ENCODE peak calls at places on chromosomes 11 and 22, in four cellular contexts. K is endothelial cell of umbilical vein, T is HL-60, G is choroid plexus epithelial cell. E is an unnamed sample.

GRCh38 chr11:1152316-1153104 is 5.2 kb upstream of the MUC5AC start:
- DNase-seq in K (no peak), T (peak), G (peak), E (no peak)

GRCh38 chr22:20580611-20581502 is 73.4 kb downstream of the MED15 start:
- DNase-seq in G (no peak), T (no peak), K (no peak), E (no peak)

GRCh38 chr11:28110108-28110838 is 2.1 kb downstream of the METTL15 start:
- DNase-seq in K (peak), G (peak), T (peak), E (peak)

GRCh38 chr11:59574467-59574866 is 41.1 kb downstream of the OSBP start:
- DNase-seq in T (no peak), G (no peak), K (peak), E (peak)

GRCh38 chr22:39624501-39624821 is 53.9 kb downstream of the CACNA1I start:
- DNase-seq in T (no peak), G (peak), K (no peak), E (no peak)

GRCh38 chr11:79237676-79238075 is 203.2 kb downstream of the TENM4 start:
- DNase-seq in T (no peak), K (peak), G (peak), E (peak)

GRCh38 chr22:50436841-50437341 is 37.9 kb downstream of the SBF1 start:
- DNase-seq in K (no peak), T (no peak), G (no peak), E (no peak)

GRCh38 chr22:27748355-27749168 is 53.0 kb downstream of the MN1 start:
- DNase-seq in T (no peak), K (no peak), G (peak), E (peak)

GRCh38 chr22:49972163-49973017 is 11.8 kb downstream of the PIM3 start:
- DNase-seq in T (no peak), K (no peak), G (no peak), E (no peak)

GRCh38 chr11:931385-931784 is 5.7 kb downstream of the AP2A2 start:
- DNase-seq in G (peak), T (no peak), K (peak), E (no peak)

GRCh38 chr11:132186193-132186592 is 815.8 kb downstream of the NTM start:
- DNase-seq in K (no peak), G (no peak), T (no peak), E (no peak)

GRCh38 chr11:61189933-61190332 is 13.4 kb upstream of the PGA3 start:
- DNase-seq in K (no peak), G (peak), T (no peak), E (no peak)

GRCh38 chr11:44982496-44983062 is 31.9 kb upstream of the TP53I11 start:
- DNase-seq in T (no peak), K (no peak), G (no peak), E (no peak)

GRCh38 chr11:60871378-60872061 is 4.2 kb downstream of the ZP1 start:
- DNase-seq in K (no peak), G (peak), T (no peak), E (peak)

GRCh38 chr22:46749682-46750529 is 11.9 kb upstream of the CERK start:
- DNase-seq in T (no peak), K (peak), G (no peak), E (no peak)

GRCh38 chr11:123018702-123019101 is 37.1 kb upstream of the BSX start:
- DNase-seq in G (no peak), T (no peak), K (no peak), E (no peak)

GRCh38 chr11:61983419-61983818 is 16.0 kb upstream of the FTH1 start:
- DNase-seq in K (no peak), T (no peak), G (no peak), E (no peak)

GRCh38 chr11:66929753-66930152 is 28.4 kb downstream of the PC start:
- DNase-seq in T (no peak), K (no peak), G (no peak), E (no peak)

GRCh38 chr11:100831929-100832480 is 144.9 kb downstream of the ARHGAP42 start:
- DNase-seq in T (no peak), G (no peak), K (no peak), E (peak)

GRCh38 chr22:35961480-35961902 is 67.1 kb downstream of the RBFOX2 start:
- DNase-seq in K (peak), G (peak), T (no peak), E (peak)

GRCh38 chr11:126317681-126318641 is 14.1 kb downstream of the DCPS start:
- DNase-seq in T (peak), G (peak), K (no peak), E (peak)

DNA sequence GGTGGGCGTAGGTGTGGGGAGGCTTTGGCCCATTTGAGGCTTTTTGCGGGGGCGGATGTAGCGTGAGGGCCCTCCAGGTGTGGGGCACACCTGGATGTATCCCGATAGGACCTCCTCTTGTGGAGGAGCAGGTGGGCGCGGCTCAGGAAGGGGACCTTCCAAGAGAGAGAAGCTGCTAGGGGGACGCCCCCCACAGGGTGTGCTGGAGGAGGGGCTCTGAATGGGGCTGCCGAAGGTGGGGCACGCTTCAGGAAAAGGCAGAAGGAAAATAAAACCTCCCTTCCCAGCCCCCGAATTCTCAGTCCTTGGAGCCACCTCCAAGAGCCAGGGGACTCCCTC is 621 bp downstream of the SGSM1 start:
- DNase-seq in T (no peak), G (no peak), K (no peak), E (no peak)
- H3K4me3 ChIP-seq in T (no peak), G (no peak), K (no peak), E (no peak)

DNA sequence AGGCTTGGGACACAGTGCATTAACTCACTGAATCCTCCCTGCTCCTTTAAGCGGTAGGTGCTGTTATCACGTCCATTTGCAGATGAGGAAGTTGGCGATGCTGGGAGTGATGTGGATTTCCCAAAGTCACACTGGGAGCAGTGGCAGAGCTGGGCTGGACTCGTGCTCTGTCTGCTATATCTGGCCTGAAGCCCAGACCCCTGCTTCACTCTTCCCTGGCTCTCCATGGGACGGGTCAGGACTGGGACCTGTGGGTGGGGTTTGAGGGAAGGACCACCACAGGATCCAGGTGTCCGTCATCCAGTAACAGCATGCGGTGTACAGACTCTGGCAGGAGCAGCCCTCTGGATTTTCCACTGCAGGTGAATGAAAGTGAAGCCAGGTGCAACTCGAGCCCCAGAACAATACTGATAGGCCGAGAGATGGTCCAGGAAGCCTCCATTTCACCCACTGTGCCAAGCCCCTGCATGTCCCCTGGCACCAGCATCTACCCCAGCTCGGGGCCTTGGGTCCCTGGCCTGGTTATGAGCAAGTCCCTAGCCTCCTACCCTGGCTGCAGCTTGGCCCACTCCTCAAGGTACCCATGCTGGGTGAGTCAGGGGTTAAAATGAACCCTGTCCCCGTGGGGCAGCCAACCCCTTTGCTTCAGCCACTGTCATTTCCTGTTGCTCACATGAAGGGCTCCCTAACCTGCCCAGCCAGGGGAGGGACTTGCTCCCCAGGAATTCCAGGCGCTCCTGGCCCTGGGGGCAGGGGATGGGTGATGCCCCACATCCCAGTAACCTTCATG is 4.2 kb downstream of the USP2 start:
- DNase-seq in T (no peak), K (no peak), G (no peak), E (no peak)
- H3K4me3 ChIP-seq in T (no peak), K (no peak), G (no peak), E (no peak)

GRCh38 chr22:21896951-21897513 is 29.6 kb upstream of the MAPK1 start:
- DNase-seq in T (no peak), G (no peak), K (no peak), E (no peak)
- H3K4me3 ChIP-seq in T (no peak), G (no peak), K (no peak), E (no peak)

DNA sequence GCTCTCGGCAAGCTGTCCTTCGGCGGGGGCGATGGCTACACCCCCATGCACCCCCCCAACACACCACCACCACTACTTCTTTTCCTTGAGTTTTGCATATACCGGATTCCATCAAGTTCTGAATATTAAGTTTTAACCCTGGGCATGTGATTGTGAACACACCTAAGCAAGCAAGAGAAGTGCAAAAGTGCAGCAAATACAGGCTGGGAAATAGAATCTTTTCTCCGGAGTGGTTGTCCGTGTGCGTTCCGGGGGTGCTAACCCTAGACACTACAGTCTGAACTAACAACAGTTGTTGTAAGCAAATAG is 568 bp downstream of the PRSS23 start:
- DNase-seq in G (peak), K (no peak), T (no peak), E (no peak)
- H3K4me3 ChIP-seq in G (peak), K (peak), T (no peak), E (peak)

DNA sequence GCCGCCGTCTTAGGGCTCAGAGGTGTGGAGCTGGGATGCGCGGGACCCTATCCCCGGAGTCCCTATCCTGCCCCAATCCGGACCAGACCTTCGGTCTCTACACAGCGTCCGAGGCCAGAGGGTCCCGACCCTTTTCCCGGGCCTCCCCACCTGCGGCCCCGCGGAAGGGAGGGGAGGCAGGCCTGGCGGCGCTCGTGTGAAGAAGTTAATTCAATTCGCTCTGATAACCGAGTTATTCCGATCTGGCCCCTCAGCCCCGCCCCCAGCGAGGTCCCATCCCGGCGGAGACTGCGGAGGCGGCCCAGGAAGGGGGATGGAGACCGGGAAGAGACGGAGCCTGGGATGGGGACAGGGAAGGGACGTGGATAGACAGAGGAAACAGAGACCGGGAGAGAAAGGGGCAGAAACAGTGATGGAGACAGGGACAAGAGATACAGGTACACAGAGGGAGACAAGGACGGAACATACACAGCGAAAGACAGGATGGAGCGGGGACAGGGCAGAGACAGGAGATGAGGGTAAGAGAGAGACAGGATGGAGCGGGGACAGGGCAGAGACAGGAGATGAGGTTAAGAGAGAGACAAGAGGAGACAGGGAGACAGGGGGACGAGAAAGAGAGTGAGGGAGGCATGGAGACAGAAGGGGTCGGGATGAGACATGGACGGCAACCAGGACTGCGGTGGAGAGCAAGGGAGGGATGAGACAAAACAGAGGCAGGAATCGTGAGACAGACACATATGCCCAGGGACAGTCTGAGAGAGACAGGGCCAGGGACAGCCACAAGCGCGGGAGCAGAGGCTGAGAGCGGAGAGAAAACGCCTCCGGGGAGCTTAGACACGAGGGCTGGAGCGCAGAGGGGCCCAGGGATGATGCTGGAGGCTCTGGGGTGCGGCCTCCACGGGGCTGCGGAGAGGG is 598 bp upstream of the PHOX2A start:
- DNase-seq in T (no peak), K (no peak), G (no peak), E (no peak)
- H3K4me3 ChIP-seq in T (no peak), K (no peak), G (no peak), E (no peak)

GRCh38 chr22:26674211-26675190 is 17.1 kb downstream of the MIAT start:
- DNase-seq in K (no peak), T (peak), G (no peak), E (no peak)
- H3K4me3 ChIP-seq in K (no peak), T (peak), G (no peak), E (no peak)

DNA sequence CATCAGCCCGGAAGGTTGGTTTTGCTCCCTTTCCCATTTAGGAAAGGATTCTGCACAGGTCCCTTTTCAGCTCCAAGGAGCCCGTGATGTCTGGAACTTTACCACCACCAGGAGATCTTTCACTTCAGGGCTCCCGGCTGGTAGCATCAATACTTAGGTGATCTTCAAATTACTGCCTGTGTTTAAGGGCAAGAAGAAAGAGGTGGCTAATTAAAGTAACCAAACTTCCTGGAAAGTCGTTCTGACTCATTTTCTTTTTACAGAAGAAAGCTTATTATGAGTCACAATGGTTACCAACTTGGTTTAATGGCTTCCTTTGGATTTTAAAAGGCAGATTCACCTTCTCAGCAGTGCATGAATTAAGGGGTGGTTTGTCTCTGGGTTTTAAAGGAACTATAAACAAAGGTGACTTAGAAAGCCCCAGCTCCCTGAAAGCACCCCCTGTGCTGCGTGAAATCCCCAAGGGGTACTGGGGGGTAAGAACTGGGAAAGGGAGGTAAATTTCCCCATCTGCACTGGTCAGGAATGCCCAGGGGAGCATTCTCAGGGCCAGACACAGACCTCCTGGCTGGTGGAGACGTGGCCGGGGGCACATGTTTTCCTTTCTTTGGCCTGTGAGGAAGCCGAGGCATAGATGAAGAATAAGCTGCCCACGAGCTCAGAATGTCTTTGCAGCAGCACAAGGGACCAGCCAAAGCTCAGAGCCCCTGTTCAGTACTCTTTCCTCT is 8.8 kb downstream of the POU2F3 start:
- DNase-seq in G (peak), K (no peak), T (no peak), E (peak)
- H3K4me3 ChIP-seq in G (no peak), K (no peak), T (no peak), E (no peak)